ENCODE peak calls at places on chromosomes 3 and 15, in four cellular contexts. B is HFFc6, K is GM12865, F is dermis microvascular lymphatic vessel endothelial cell. M is an unnamed sample.
A peak's percentile ranks its signal among the peaks of the same experiment; 100 is the strongest.

GRCh38 chr15:66780973-66781718 is 79.1 kb downstream of the SMAD6 start:
- DNase-seq in B (no peak), K (no peak), F (no peak), M (no peak)

GRCh38 chr3:47096955-47097354 is 67.0 kb downstream of the SETD2 start:
- DNase-seq in B (peak; percentile 50), K (no peak), F (no peak), M (no peak)

GRCh38 chr3:14869877-14870563 is 51.3 kb downstream of the FGD5 start:
- DNase-seq in B (no peak), K (no peak), F (no peak), M (no peak)

GRCh38 chr15:72285927-72286516 is 13.7 kb upstream of the PARP6 start:
- DNase-seq in B (no peak), K (peak; percentile 28), F (peak; percentile 63), M (peak; percentile 70)

GRCh38 chr15:64127521-64128275 is 23.8 kb upstream of the SNX22 start:
- DNase-seq in B (no peak), K (no peak), F (no peak), M (no peak)

GRCh38 chr3:56452085-56452484 is 16.2 kb downstream of the ERC2 start:
- DNase-seq in B (no peak), K (no peak), F (no peak), M (no peak)

GRCh38 chr3:161221881-161222600 is 930 bp downstream of the NMD3 start:
- DNase-seq in B (no peak), K (peak; percentile 50), F (peak; percentile 53), M (peak; percentile 75)

GRCh38 chr15:76206325-76206976 is 104.8 kb downstream of the ETFA start:
- DNase-seq in B (no peak), K (no peak), F (peak; percentile 88), M (peak; percentile 87)

GRCh38 chr15:88709960-88710715 is 71.3 kb downstream of the ISG20 start:
- DNase-seq in B (no peak), K (no peak), F (no peak), M (no peak)

GRCh38 chr3:125137432-125138033 is 75.0 kb downstream of the SLC12A8 start:
- DNase-seq in B (peak; percentile 69), K (no peak), F (no peak), M (no peak)

GRCh38 chr15:38818156-38818745 is 253.6 kb upstream of the RASGRP1 start:
- DNase-seq in B (no peak), K (no peak), F (no peak), M (peak; percentile 40)

GRCh38 chr3:95387242-95388021 is 1324.6 kb downstream of the NSUN3 start:
- DNase-seq in B (no peak), K (peak; percentile 36), F (no peak), M (no peak)

GRCh38 chr3:184620799-184621119 is 59.2 kb downstream of the EPHB3 start:
- DNase-seq in B (no peak), K (no peak), F (no peak), M (no peak)

GRCh38 chr3:179961081-179962078 is 75.4 kb downstream of the PEX5L start:
- DNase-seq in B (no peak), K (peak; percentile 80), F (no peak), M (no peak)

GRCh38 chr3:159711560-159712333 is 276.9 kb upstream of the IL12A start:
- DNase-seq in B (peak; percentile 78), K (no peak), F (peak; percentile 99), M (no peak)

GRCh38 chr3:16254933-16255725 is 9.6 kb downstream of the DPH3 start:
- DNase-seq in B (no peak), K (peak; percentile 54), F (no peak), M (no peak)

GRCh38 chr3:133377396-133377795 is 22.5 kb upstream of the BFSP2 start:
- DNase-seq in B (peak; percentile 49), K (peak; percentile 47), F (peak; percentile 41), M (no peak)

GRCh38 chr3:88180398-88180999 is 30.7 kb downstream of the C3orf38 start:
- DNase-seq in B (peak; percentile 40), K (peak; percentile 68), F (peak; percentile 48), M (no peak)

GRCh38 chr3:188196232-188196990 is 42.5 kb downstream of the LPP start:
- DNase-seq in B (peak; percentile 25), K (no peak), F (no peak), M (no peak)

GRCh38 chr3:16482770-16483531 is 30.5 kb downstream of the RFTN1 start:
- DNase-seq in B (no peak), K (peak; percentile 48), F (no peak), M (no peak)

GRCh38 chr15:70466895-70467529 is 296.3 kb downstream of the UACA start:
- DNase-seq in B (peak; percentile 52), K (peak; percentile 77), F (peak; percentile 50), M (no peak)

GRCh38 chr3:168531116-168531515 is 435.4 kb upstream of the GOLIM4 start:
- DNase-seq in B (no peak), K (no peak), F (no peak), M (no peak)

GRCh38 chr3:148439254-148439822 is 258.4 kb upstream of the AGTR1 start:
- DNase-seq in B (no peak), K (peak; percentile 8), F (no peak), M (no peak)

GRCh38 chr3:11477286-11477935 is 166.3 kb downstream of the VGLL4 start:
- DNase-seq in B (peak; percentile 84), K (no peak), F (peak; percentile 93), M (no peak)

GRCh38 chr3:21158801-21159564 is 592.0 kb downstream of the ZNF385D start:
- DNase-seq in B (peak; percentile 77), K (no peak), F (no peak), M (no peak)

GRCh38 chr15:69592954-69593353 is 140.3 kb downstream of the RPLP1 start:
- DNase-seq in B (no peak), K (no peak), F (no peak), M (no peak)

GRCh38 chr3:55191911-55192787 is 264.3 kb upstream of the LRTM1 start:
- DNase-seq in B (peak; percentile 98), K (no peak), F (no peak), M (no peak)

GRCh38 chr15:44836094-44836493 is 99.8 kb downstream of the TRIM69 start:
- DNase-seq in B (no peak), K (no peak), F (no peak), M (no peak)

GRCh38 chr3:99896482-99896881 is 78.8 kb downstream of the CMSS1 start:
- DNase-seq in B (peak; percentile 24), K (no peak), F (no peak), M (no peak)

GRCh38 chr3:114538211-114538610 is 244.4 kb downstream of the TIGIT start:
- DNase-seq in B (no peak), K (no peak), F (no peak), M (no peak)

GRCh38 chr3:15754047-15754446 is 43.7 kb downstream of the ANKRD28 start:
- DNase-seq in B (no peak), K (no peak), F (no peak), M (no peak)

GRCh38 chr3:179451335-179452165 is at the start of gene GNB4:
- DNase-seq in B (peak; percentile 77), K (peak; percentile 83), F (peak; percentile 93), M (peak; percentile 94)

GRCh38 chr3:117549716-117550115 is 840.1 kb downstream of the TUSC7 start:
- DNase-seq in B (no peak), K (no peak), F (peak; percentile 1), M (no peak)

GRCh38 chr3:108511055-108511454 is 659 bp upstream of the MYH15 start:
- DNase-seq in B (no peak), K (no peak), F (no peak), M (no peak)